ENCODE peak calls at places on chromosome 14, in five cellular contexts. W, J, V, F and C are unnamed samples.

GRCh38 chr14:59832663-59833294 is 37.8 kb downstream of the RTN1 start:
- ATAC-seq in W (no peak), V (no peak), F (no peak), J (no peak), C (no peak)

GRCh38 chr14:83309833-83310232 is 1776.2 kb upstream of the SEL1L start:
- ATAC-seq in V (no peak), F (no peak), W (no peak), J (no peak), C (no peak)

GRCh38 chr14:89371600-89371999 is 45.4 kb downstream of the FOXN3 start:
- ATAC-seq in W (no peak), V (no peak), J (no peak), F (no peak), C (no peak)

GRCh38 chr14:52253503-52253902 is 14.0 kb upstream of the PTGDR start:
- ATAC-seq in W (peak), J (no peak), F (no peak), V (no peak), C (peak)

GRCh38 chr14:74326369-74327152 is 21.7 kb upstream of the VRTN start:
- ATAC-seq in F (no peak), J (no peak), V (no peak), W (no peak), C (no peak)

GRCh38 chr14:54703082-54703481 is 136.2 kb downstream of the SAMD4A start:
- ATAC-seq in J (no peak), V (no peak), W (no peak), F (no peak), C (no peak)

GRCh38 chr14:100332797-100333196 is 9.7 kb downstream of the SLC25A47 start:
- ATAC-seq in J (no peak), F (no peak), V (no peak), W (no peak), C (peak)

GRCh38 chr14:24353551-24354529 is 14.0 kb upstream of the RIPK3 start:
- ATAC-seq in J (no peak), W (no peak), F (no peak), V (peak), C (no peak)

GRCh38 chr14:79044894-79045624 is 874.9 kb downstream of the NRXN3 start:
- ATAC-seq in W (no peak), J (no peak), F (no peak), V (peak), C (peak)

GRCh38 chr14:90608925-90609324 is 207.3 kb downstream of the TTC7B start:
- ATAC-seq in V (no peak), F (no peak), J (no peak), W (no peak), C (no peak)

GRCh38 chr14:67943947-67944346 is 124.4 kb downstream of the RAD51B start:
- ATAC-seq in W (peak), J (peak), F (no peak), V (peak), C (peak)

GRCh38 chr14:91349481-91350074 is 68.0 kb downstream of the CCDC88C start:
- ATAC-seq in J (no peak), V (no peak), W (no peak), F (no peak), C (peak)

GRCh38 chr14:75361751-75362433 is 65.9 kb upstream of the JDP2 start:
- ATAC-seq in J (no peak), F (peak), W (no peak), V (no peak), C (no peak)

GRCh38 chr14:71725802-71726638 is 206.2 kb upstream of the RGS6 start:
- ATAC-seq in V (peak), W (peak), J (no peak), F (no peak), C (peak)

GRCh38 chr14:51430600-51430999 is 190.6 kb downstream of the TMX1 start:
- ATAC-seq in W (no peak), F (no peak), J (no peak), V (no peak), C (no peak)

GRCh38 chr14:63901434-63902085 is 48.8 kb downstream of the SYNE2 start:
- ATAC-seq in J (no peak), W (no peak), F (no peak), V (no peak), C (no peak)

GRCh38 chr14:30620178-30620577 is 1.9 kb upstream of the SCFD1 start:
- ATAC-seq in V (peak), J (no peak), F (no peak), W (no peak), C (no peak)

GRCh38 chr14:50853891-50854290 is 18.0 kb upstream of the ABHD12B start:
- ATAC-seq in V (no peak), F (no peak), J (no peak), W (no peak), C (no peak)

GRCh38 chr14:23005861-23006534 is 3.9 kb downstream of the C14orf93 start:
- ATAC-seq in J (no peak), V (no peak), F (no peak), W (no peak), C (no peak)

GRCh38 chr14:68246074-68246980 is 426.7 kb downstream of the RAD51B start:
- ATAC-seq in W (no peak), F (no peak), J (no peak), V (no peak), C (no peak)

GRCh38 chr14:102760485-102761193 is 16.6 kb upstream of the TRAF3 start:
- ATAC-seq in V (peak), W (no peak), F (no peak), J (no peak), C (peak)

GRCh38 chr14:69226178-69226577 is 33.8 kb upstream of the GALNT16 start:
- ATAC-seq in W (no peak), J (no peak), V (no peak), F (no peak), C (no peak)

GRCh38 chr14:97796511-97796910 is 999.3 kb downstream of the VRK1 start:
- ATAC-seq in J (no peak), V (no peak), W (no peak), F (no peak), C (no peak)

GRCh38 chr14:98742001-98742400 is 530.0 kb downstream of the BCL11B start:
- ATAC-seq in J (no peak), W (no peak), V (no peak), F (no peak), C (no peak)

GRCh38 chr14:61703342-61704129 is 8.2 kb downstream of the HIF1A start:
- ATAC-seq in F (no peak), V (no peak), J (no peak), W (no peak), C (peak)

GRCh38 chr14:95024380-95024779 is 132.9 kb downstream of the DICER1 start:
- ATAC-seq in F (no peak), V (no peak), W (no peak), J (no peak), C (no peak)

GRCh38 chr14:86027990-86028389 is 498.0 kb downstream of the FLRT2 start:
- ATAC-seq in J (no peak), V (no peak), W (no peak), F (no peak), C (no peak)

GRCh38 chr14:39015360-39015961 is 87.6 kb downstream of the SEC23A start:
- ATAC-seq in W (no peak), J (no peak), V (peak), F (no peak), C (no peak)

GRCh38 chr14:22189873-22190272 is 399.2 kb downstream of the DAD1 start:
- ATAC-seq in W (no peak), V (no peak), J (no peak), F (no peak), C (no peak)

GRCh38 chr14:32354716-32355115 is 25.6 kb downstream of the AKAP6 start:
- ATAC-seq in J (no peak), V (no peak), W (no peak), F (no peak), C (no peak)

GRCh38 chr14:80310950-80311349 is 99.6 kb upstream of the DIO2 start:
- ATAC-seq in F (no peak), V (no peak), J (no peak), W (no peak), C (no peak)

GRCh38 chr14:22460461-22461195 is 128.4 kb downstream of the DAD1 start:
- ATAC-seq in F (no peak), J (no peak), V (no peak), W (peak), C (peak)

GRCh38 chr14:65243766-65244442 is 141.6 kb upstream of the MAX start:
- ATAC-seq in F (no peak), W (no peak), J (no peak), V (no peak), C (no peak)

GRCh38 chr14:54839681-54840080 is 62.9 kb downstream of the GCH1 start:
- ATAC-seq in F (no peak), V (no peak), J (no peak), W (peak), C (no peak)

GRCh38 chr14:75434557-75435248 is 6.9 kb downstream of the JDP2 start:
- ATAC-seq in F (no peak), J (no peak), W (no peak), V (no peak), C (no peak)

GRCh38 chr14:22524105-22524783 is 64.8 kb downstream of the DAD1 start:
- ATAC-seq in W (no peak), V (no peak), F (no peak), J (no peak), C (no peak)

GRCh38 chr14:64503434-64504309 is at the start of gene ZBTB25:
- ATAC-seq in W (peak), V (peak), J (peak), F (peak), C (peak)

GRCh38 chr14:103141117-103141796 is 18.0 kb downstream of the TNFAIP2 start:
- ATAC-seq in F (no peak), V (no peak), W (no peak), J (no peak), C (no peak)

GRCh38 chr14:42490536-42490935 is 883.9 kb downstream of the LRFN5 start:
- ATAC-seq in F (no peak), J (no peak), W (no peak), V (peak), C (no peak)